ENCODE peak calls at places on chromosomes 5 and 9, in five cellular contexts. D is left ventricle myocardium inferior; E is LNCaP clone FGC; A is CD4-positive, alpha-beta T cell; C is BE2C. L is an unnamed sample.

GRCh38 chr9:98569491-98569890 is 139.2 kb downstream of the GABBR2 start:
- DNase-seq in D (no peak), E (no peak), A (no peak), C (no peak), L (no peak)

GRCh38 chr5:120358949-120359348 is 105.2 kb upstream of the PRR16 start:
- DNase-seq in D (no peak), E (no peak), A (no peak), C (no peak), L (no peak)

GRCh38 chr5:1500411-1501091 is 23.2 kb downstream of the LPCAT1 start:
- DNase-seq in D (peak; percentile 81), E (peak; percentile 66), A (no peak), C (no peak), L (no peak)

GRCh38 chr5:175590471-175590881 is 67.4 kb upstream of the HRH2 start:
- DNase-seq in D (no peak), E (no peak), A (no peak), C (no peak), L (no peak)

GRCh38 chr5:78523314-78524193 is 125.0 kb downstream of the LHFPL2 start:
- DNase-seq in D (no peak), E (no peak), A (no peak), C (no peak), L (no peak)

GRCh38 chr5:141475625-141476131 is at the start of gene PCDHGC3:
- DNase-seq in D (peak; percentile 92), E (peak; percentile 87), A (peak; percentile 19), C (peak; percentile 96), L (peak; percentile 69)

GRCh38 chr5:7597058-7597457 is 201.1 kb downstream of the ADCY2 start:
- DNase-seq in D (no peak), E (no peak), A (no peak), C (no peak), L (no peak)

GRCh38 chr5:59036274-59036961 is 453.5 kb downstream of the RAB3C start:
- DNase-seq in D (no peak), E (no peak), A (peak; percentile 35), C (no peak), L (no peak)

GRCh38 chr9:114156658-114157421 is 1.5 kb downstream of the COL27A1 start:
- DNase-seq in D (peak; percentile 62), E (no peak), A (no peak), C (peak; percentile 48), L (peak; percentile 63)

GRCh38 chr9:135103931-135104639 is 16.6 kb downstream of the OLFM1 start:
- DNase-seq in D (no peak), E (no peak), A (no peak), C (no peak), L (no peak)

GRCh38 chr5:123776761-123777160 is 264.8 kb downstream of the CSNK1G3 start:
- DNase-seq in D (no peak), E (no peak), A (no peak), C (no peak), L (no peak)

GRCh38 chr5:74945561-74946165 is 79.5 kb upstream of the FAM169A start:
- DNase-seq in D (no peak), E (no peak), A (no peak), C (no peak), L (no peak)

GRCh38 chr5:68529581-68529980 is 314.0 kb downstream of the PIK3R1 start:
- DNase-seq in D (no peak), E (no peak), A (no peak), C (no peak), L (no peak)

GRCh38 chr9:86983260-86984255 is 36.3 kb upstream of the GAS1 start:
- DNase-seq in D (peak; percentile 17), E (peak; percentile 63), A (no peak), C (no peak), L (peak; percentile 50)

GRCh38 chr5:89105171-89105695 is 222.2 kb upstream of the MEF2C start:
- DNase-seq in D (no peak), E (no peak), A (no peak), C (no peak), L (no peak)

GRCh38 chr5:71932649-71933338 is 174.5 kb upstream of the MAP1B start:
- DNase-seq in D (peak; percentile 29), E (no peak), A (no peak), C (peak; percentile 43), L (peak; percentile 12)

GRCh38 chr9:129509508-129509907 is 111.4 kb downstream of the C9orf50 start:
- DNase-seq in D (no peak), E (no peak), A (no peak), C (no peak), L (no peak)

GRCh38 chr5:138035605-138036537 is 3.0 kb upstream of the FAM13B start:
- DNase-seq in D (peak; percentile 27), E (peak; percentile 79), A (peak; percentile 38), C (peak; percentile 78), L (peak; percentile 60)

GRCh38 chr9:86629530-86629929 is 275.3 kb upstream of the TUT7 start:
- DNase-seq in D (no peak), E (no peak), A (no peak), C (no peak), L (no peak)

GRCh38 chr9:20044686-20045085 is 255.8 kb upstream of the SLC24A2 start:
- DNase-seq in D (no peak), E (no peak), A (no peak), C (no peak), L (no peak)

GRCh38 chr9:111078391-111079038 is 40.2 kb upstream of the LPAR1 start:
- DNase-seq in D (no peak), E (no peak), A (no peak), C (no peak), L (no peak)

GRCh38 chr9:133842174-133842573 is 104.0 kb upstream of the SARDH start:
- DNase-seq in D (no peak), E (peak; percentile 62), A (no peak), C (no peak), L (peak; percentile 64)

GRCh38 chr9:113516840-113517577 is 53.5 kb downstream of the RGS3 start:
- DNase-seq in D (no peak), E (no peak), A (peak; percentile 43), C (no peak), L (no peak)

GRCh38 chr5:143054480-143054941 is 284.3 kb downstream of the ARHGAP26 start:
- DNase-seq in D (no peak), E (no peak), A (no peak), C (no peak), L (no peak)

GRCh38 chr9:24245988-24246387 is 299.7 kb downstream of the IZUMO3 start:
- DNase-seq in D (no peak), E (peak; percentile 30), A (no peak), C (no peak), L (peak; percentile 3)

GRCh38 chr5:72235725-72236124 is 84.3 kb downstream of the MRPS27 start:
- DNase-seq in D (no peak), E (no peak), A (no peak), C (no peak), L (peak; percentile 14)

GRCh38 chr5:76626738-76627137 is 3.5 kb upstream of the F2RL2 start:
- DNase-seq in D (no peak), E (no peak), A (no peak), C (no peak), L (no peak)

GRCh38 chr9:134366223-134367031 is 40.2 kb downstream of the RXRA start:
- DNase-seq in D (peak; percentile 92), E (peak; percentile 87), A (no peak), C (peak; percentile 92), L (no peak)

GRCh38 chr9:98998441-98999151 is 54.9 kb downstream of the COL15A1 start:
- DNase-seq in D (peak; percentile 89), E (no peak), A (peak; percentile 45), C (peak; percentile 79), L (peak; percentile 90)

GRCh38 chr9:83056180-83056579 is 6.8 kb downstream of the RASEF start:
- DNase-seq in D (no peak), E (no peak), A (no peak), C (no peak), L (no peak)

GRCh38 chr5:54171645-54172384 is 138.6 kb downstream of the ARL15 start:
- DNase-seq in D (no peak), E (no peak), A (no peak), C (no peak), L (no peak)

DNA sequence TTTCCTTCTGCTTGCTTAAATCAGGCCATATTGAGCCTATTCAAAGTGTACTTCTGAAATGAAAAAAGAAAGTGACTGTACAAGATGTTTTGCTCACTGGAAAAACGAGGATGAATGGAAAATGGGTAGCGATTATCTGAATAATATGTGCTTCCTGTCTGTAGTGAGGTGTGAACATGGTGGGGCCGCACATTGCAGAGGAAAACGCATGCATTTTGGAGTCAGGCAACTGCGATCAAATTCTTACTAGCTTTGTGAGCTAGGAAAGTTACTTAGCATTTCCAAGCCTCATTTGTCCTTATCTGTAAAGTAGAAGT is 73.0 kb upstream of the PRSS3 start:
- DNase-seq in D (no peak), E (no peak), A (no peak), C (no peak), L (no peak)
- TF ChIP-seq CTCF in D (peak; percentile 2), E (no peak), A (peak; percentile 77), C (no peak), L (peak; percentile 2)

DNA sequence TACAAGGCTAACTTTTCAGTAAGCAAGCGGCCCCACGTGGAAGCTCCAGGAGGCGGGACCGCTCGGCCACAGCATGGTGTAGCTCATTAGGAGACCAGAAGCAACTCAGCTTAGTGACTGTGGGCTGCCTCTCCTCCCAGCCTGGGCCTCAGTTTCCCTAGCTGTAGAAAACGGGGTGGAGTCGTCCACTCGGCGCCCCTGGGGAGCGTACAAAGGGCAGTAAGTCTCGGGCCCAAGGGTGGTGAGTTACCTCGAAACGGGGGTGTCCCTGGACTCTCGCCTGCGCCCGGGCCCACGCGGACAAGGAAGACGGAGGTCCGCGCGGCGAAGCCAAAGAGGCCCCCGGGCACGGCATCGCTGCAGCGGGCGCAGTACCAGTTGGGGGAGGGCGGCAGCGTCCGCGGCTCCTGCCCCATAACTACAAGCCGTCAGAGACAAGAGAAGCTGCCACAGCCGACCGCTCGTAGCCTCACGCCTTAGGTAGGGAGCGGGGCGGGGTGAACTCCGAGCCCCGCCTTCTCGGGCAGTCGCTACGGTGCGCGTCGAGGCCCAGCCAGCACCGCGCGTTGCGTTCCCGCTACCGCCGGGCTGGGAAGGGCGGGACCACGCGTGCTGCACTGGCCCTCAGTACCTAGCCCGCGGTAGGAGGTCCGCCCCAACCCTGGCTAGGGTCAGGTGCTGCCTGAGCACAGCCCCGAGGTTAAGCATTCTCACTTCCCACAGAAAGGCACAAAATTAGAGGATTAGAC is at the start of gene GEMIN5:
- DNase-seq in D (peak; percentile 86), E (peak; percentile 69), A (peak; percentile 79), C (peak; percentile 92), L (peak; percentile 82)
- TF ChIP-seq CTCF in D (no peak), E (no peak), A (no peak), C (no peak), L (no peak)

GRCh38 chr5:149406203-149406978 is 27.3 kb upstream of the IL17B start:
- DNase-seq in D (peak; percentile 75), E (no peak), A (no peak), C (no peak), L (no peak)
- TF ChIP-seq CTCF in D (no peak), E (no peak), A (no peak), C (no peak), L (no peak)

GRCh38 chr5:139873033-139873794 is 77.6 kb downstream of the PSD2 start:
- DNase-seq in D (no peak), E (no peak), A (no peak), C (peak; percentile 44), L (no peak)

GRCh38 chr5:139870677-139871076 is 75.1 kb downstream of the PSD2 start:
- DNase-seq in D (no peak), E (no peak), A (no peak), C (no peak), L (no peak)

GRCh38 chr5:139871624-139872023 is 76.0 kb downstream of the PSD2 start:
- DNase-seq in D (no peak), E (no peak), A (no peak), C (no peak), L (no peak)

GRCh38 chr5:139869042-139869790 is 73.6 kb downstream of the PSD2 start:
- DNase-seq in D (no peak), E (peak; percentile 33), A (no peak), C (no peak), L (no peak)

GRCh38 chr5:139872052-139872766 is 76.6 kb downstream of the PSD2 start:
- DNase-seq in D (no peak), E (no peak), A (no peak), C (no peak), L (peak; percentile 30)
- TF ChIP-seq CTCF in D (no peak), E (no peak), A (no peak), C (peak; percentile 26), L (peak; percentile 13)